ENCODE peak calls at places on chromosome 9, in seven cellular contexts. Q is neural progenitor cell, V is heart right ventricle, L is aorta, F is esophagus squamous epithelium, D is endothelial cell of umbilical vein, J is transverse colon. X is an unnamed sample. For H3K4me1 and H3K9me3, the result is how much of the 10 kb centered on the place peaks cover.

GRCh38 chr9:6498982-6499381 is 86.0 kb downstream of the UHRF2 start:
- DNase-seq in D (no peak), F (no peak), Q (no peak), J (no peak), V (no peak), L (no peak), X (no peak)

GRCh38 chr9:96559339-96559943 is 60.2 kb downstream of the CDC14B start:
- DNase-seq in Q (no peak), J (no peak), L (no peak), V (no peak), D (no peak), F (no peak), X (no peak)

GRCh38 chr9:117412006-117412715 is 2.7 kb downstream of the ASTN2 start:
- DNase-seq in L (no peak), D (no peak), Q (peak), F (no peak), V (no peak), J (no peak), X (no peak)

GRCh38 chr9:75890541-75891276 is at the start of gene PCSK5:
- DNase-seq in D (peak), V (peak), J (peak), F (peak), L (peak), Q (peak), X (peak)

GRCh38 chr9:108903437-108904103 is 30.4 kb downstream of the ELP1 start:
- DNase-seq in D (no peak), L (no peak), V (no peak), J (no peak), Q (no peak), F (no peak), X (no peak)

GRCh38 chr9:133256686-133257091 is 18.3 kb downstream of the ABO start:
- DNase-seq in Q (no peak), L (peak), D (no peak), F (no peak), J (no peak), V (peak), X (no peak)

GRCh38 chr9:133485531-133486260 is 6.8 kb upstream of the SLC2A6 start:
- DNase-seq in J (no peak), D (no peak), V (no peak), F (no peak), Q (no peak), L (peak), X (no peak)

GRCh38 chr9:128456613-128457061 is 831 bp downstream of the ODF2 start:
- DNase-seq in D (peak), Q (peak), F (no peak), V (peak), L (peak), J (peak), X (peak)

GRCh38 chr9:126217797-126218196 is 108.8 kb upstream of the MVB12B start:
- DNase-seq in V (no peak), F (no peak), D (no peak), L (no peak), J (no peak), Q (no peak), X (no peak)

GRCh38 chr9:10674586-10674985 is 61.8 kb upstream of the PTPRD start:
- DNase-seq in D (no peak), L (no peak), J (no peak), F (no peak), V (no peak), Q (no peak), X (no peak)

GRCh38 chr9:14433841-14434511 is 120.0 kb upstream of the NFIB start:
- DNase-seq in D (no peak), Q (no peak), V (peak), J (no peak), L (no peak), F (no peak), X (no peak)

GRCh38 chr9:117887941-117888340 is 183.7 kb downstream of the TLR4 start:
- DNase-seq in V (no peak), Q (no peak), J (no peak), L (no peak), D (no peak), F (no peak), X (no peak)

GRCh38 chr9:96874947-96875459 is 20.7 kb upstream of the ZNF782 start:
- DNase-seq in Q (no peak), F (no peak), L (no peak), V (no peak), J (peak), D (peak), X (no peak)

GRCh38 chr9:2125909-2126308 is 110.8 kb downstream of the SMARCA2 start:
- DNase-seq in Q (no peak), F (no peak), V (no peak), D (peak), J (no peak), L (no peak), X (no peak)

GRCh38 chr9:81771606-81772005 is 82.3 kb upstream of the TLE1 start:
- DNase-seq in J (no peak), V (no peak), Q (no peak), D (peak), F (no peak), L (no peak), X (no peak)

GRCh38 chr9:81814794-81815464 is 113.3 kb upstream of the SPATA31D4 start:
- DNase-seq in D (peak), V (no peak), L (no peak), J (no peak), Q (peak), F (no peak), X (no peak)

GRCh38 chr9:134251296-134251695 is 75.0 kb upstream of the RXRA start:
- DNase-seq in L (no peak), J (no peak), V (no peak), F (no peak), D (no peak), Q (no peak), X (no peak)

GRCh38 chr9:80555782-80556325 is 984.1 kb downstream of the TLE4 start:
- DNase-seq in L (no peak), F (no peak), D (no peak), J (no peak), Q (no peak), V (no peak), X (no peak)

GRCh38 chr9:94610181-94610591 is 16.6 kb upstream of the FBP2 start:
- DNase-seq in L (no peak), F (no peak), D (no peak), J (no peak), Q (no peak), V (no peak), X (no peak)

GRCh38 chr9:137461663-137462395 is 2.7 kb upstream of the NSMF start:
- DNase-seq in Q (peak), J (peak), D (peak), L (peak), F (no peak), V (no peak), X (peak)

GRCh38 chr9:77750284-77750683 is 102.2 kb upstream of the GNA14 start:
- DNase-seq in D (peak), J (no peak), F (no peak), L (no peak), Q (no peak), V (no peak), X (no peak)

GRCh38 chr9:126508171-126508591 is 105.5 kb upstream of the LMX1B start:
- DNase-seq in F (no peak), J (no peak), L (peak), D (no peak), V (no peak), Q (no peak), X (no peak)

GRCh38 chr9:97109194-97109811 is 70.4 kb upstream of the CTSV start:
- DNase-seq in Q (peak), D (peak), J (peak), F (no peak), V (peak), L (no peak), X (no peak)

GRCh38 chr9:20428976-20429375 is 193.3 kb downstream of the MLLT3 start:
- DNase-seq in V (no peak), J (no peak), Q (no peak), D (no peak), L (no peak), F (no peak), X (no peak)

GRCh38 chr9:111661802-111662491 is 542 bp downstream of the GNG10 start:
- DNase-seq in L (peak), J (peak), Q (peak), D (peak), V (peak), F (no peak), X (peak)

GRCh38 chr9:131701434-131701781 is 38.5 kb downstream of the RAPGEF1 start:
- DNase-seq in J (no peak), F (no peak), Q (no peak), L (no peak), V (no peak), D (no peak), X (no peak)

GRCh38 chr9:131701789-131702337 is 38.0 kb downstream of the RAPGEF1 start:
- DNase-seq in D (no peak), V (no peak), L (no peak), F (no peak), J (no peak), Q (no peak), X (no peak)

GRCh38 chr9:131698715-131699053 is 41.2 kb downstream of the RAPGEF1 start:
- DNase-seq in V (no peak), J (no peak), L (no peak), Q (no peak), F (no peak), D (no peak), X (no peak)

GRCh38 chr9:131700765-131701433 is 39.0 kb downstream of the RAPGEF1 start:
- DNase-seq in Q (no peak), L (no peak), D (no peak), F (no peak), V (no peak), J (no peak), X (no peak)

DNA sequence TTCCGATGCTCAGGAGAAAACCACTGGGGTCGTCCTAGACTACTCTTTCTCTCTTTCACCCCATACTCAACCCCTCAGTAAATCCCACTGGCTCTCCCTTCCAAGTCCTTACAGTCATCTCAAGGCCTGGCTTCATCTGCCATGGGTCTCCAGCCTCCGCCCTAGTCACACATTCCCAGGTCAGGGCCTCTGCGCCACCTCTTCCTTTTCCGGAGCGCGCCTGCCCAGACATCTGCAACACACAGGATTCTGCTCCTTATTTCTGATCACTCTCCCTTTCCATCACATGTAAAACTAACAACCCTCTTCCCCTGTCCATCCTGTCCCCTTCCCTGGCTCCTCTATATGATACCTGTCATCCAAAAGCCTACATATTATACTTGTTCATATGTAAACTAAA is 39.8 kb downstream of the RAPGEF1 start:
- DNase-seq in D (no peak), F (no peak), J (no peak), Q (no peak), L (no peak), V (no peak), X (no peak)
- H3K4me1 ChIP-seq in D (under half), F (under half), J (under half), Q (under half), L (under half), V (half or more), X (under half)

GRCh38 chr9:114690308-114690707 is 8.3 kb upstream of the TEX48 start:
- DNase-seq in Q (no peak), F (no peak), D (no peak), L (no peak), V (no peak), J (no peak), X (no peak)
- H3K27ac ChIP-seq in Q (no peak), F (no peak), D (no peak), L (no peak), V (no peak), J (no peak), X (no peak)

GRCh38 chr9:438961-439768 is 224.5 kb downstream of the DOCK8 start:
- DNase-seq in F (no peak), Q (no peak), J (no peak), V (no peak), L (no peak), D (no peak), X (no peak)
- H3K9me3 ChIP-seq in F (under half), Q (under half), J (under half), V (under half), L (under half), D (under half), X (under half)

GRCh38 chr9:135968601-135969000 is 7.4 kb upstream of the UBAC1 start:
- DNase-seq in L (no peak), D (peak), J (no peak), V (no peak), F (no peak), Q (no peak), X (no peak)
- H3K4me1 ChIP-seq in L (under half), D (under half), J (under half), V (under half), F (under half), Q (under half), X (under half)

X was measured in lung.